ENCODE peak calls at places on chromosome 18, in five cellular contexts. One of them, this sample, is unnamed.

GRCh38 chr18:64271975-64272659 is 123.2 kb upstream of the LINC00305 start:
- DNase-seq in ovary: no peak
- DNase-seq in fibroblast of lung: no peak
- DNase-seq in stomach: no peak
- DNase-seq in prostate gland: no peak
- DNase-seq in this sample: no peak

GRCh38 chr18:22726469-22726868 is 206.7 kb upstream of the RBBP8 start:
- DNase-seq in stomach: no peak
- DNase-seq in prostate gland: no peak
- DNase-seq in fibroblast of lung: no peak
- DNase-seq in ovary: no peak
- DNase-seq in this sample: no peak

GRCh38 chr18:519019-519879 is 18.7 kb upstream of the COLEC12 start:
- DNase-seq in prostate gland: peak
- DNase-seq in ovary: peak
- DNase-seq in fibroblast of lung: peak
- DNase-seq in stomach: peak
- DNase-seq in this sample: peak

GRCh38 chr18:3457261-3457724 is 7.3 kb downstream of the TGIF1 start:
- DNase-seq in ovary: no peak
- DNase-seq in fibroblast of lung: no peak
- DNase-seq in stomach: peak
- DNase-seq in prostate gland: no peak
- DNase-seq in this sample: no peak

GRCh38 chr18:79849328-79850207 is 51.8 kb downstream of the KCNG2 start:
- DNase-seq in fibroblast of lung: no peak
- DNase-seq in stomach: no peak
- DNase-seq in ovary: no peak
- DNase-seq in prostate gland: no peak
- DNase-seq in this sample: peak

GRCh38 chr18:78293940-78294401 is 685.6 kb upstream of the SALL3 start:
- DNase-seq in ovary: no peak
- DNase-seq in fibroblast of lung: no peak
- DNase-seq in stomach: no peak
- DNase-seq in prostate gland: no peak
- DNase-seq in this sample: no peak

GRCh38 chr18:5057348-5058012 is 139.6 kb downstream of the AKAIN1 start:
- DNase-seq in stomach: peak
- DNase-seq in prostate gland: no peak
- DNase-seq in ovary: no peak
- DNase-seq in fibroblast of lung: peak
- DNase-seq in this sample: peak

GRCh38 chr18:46054956-46055831 is 16.9 kb downstream of the PSTPIP2 start:
- DNase-seq in stomach: no peak
- DNase-seq in fibroblast of lung: no peak
- DNase-seq in ovary: no peak
- DNase-seq in prostate gland: no peak
- DNase-seq in this sample: no peak

GRCh38 chr18:48589797-48590519 is 51.1 kb downstream of the CTIF start:
- DNase-seq in stomach: peak
- DNase-seq in prostate gland: no peak
- DNase-seq in fibroblast of lung: no peak
- DNase-seq in ovary: peak
- DNase-seq in this sample: peak

GRCh38 chr18:79938196-79938595 is 13.3 kb downstream of the SLC66A2 start:
- DNase-seq in stomach: no peak
- DNase-seq in fibroblast of lung: no peak
- DNase-seq in ovary: peak
- DNase-seq in prostate gland: no peak
- DNase-seq in this sample: no peak

GRCh38 chr18:46320297-46320696 is 216.1 kb downstream of the HAUS1 start:
- DNase-seq in ovary: no peak
- DNase-seq in stomach: no peak
- DNase-seq in prostate gland: no peak
- DNase-seq in fibroblast of lung: no peak
- DNase-seq in this sample: no peak

GRCh38 chr18:58649966-58650816 is 21.1 kb upstream of the MALT1 start:
- DNase-seq in fibroblast of lung: no peak
- DNase-seq in stomach: no peak
- DNase-seq in prostate gland: no peak
- DNase-seq in ovary: no peak
- DNase-seq in this sample: no peak

GRCh38 chr18:23805898-23806297 is 116.6 kb downstream of the LAMA3 start:
- DNase-seq in stomach: no peak
- DNase-seq in ovary: no peak
- DNase-seq in prostate gland: no peak
- DNase-seq in fibroblast of lung: peak
- DNase-seq in this sample: no peak

GRCh38 chr18:78980279-78980771 is 707 bp downstream of the SALL3 start:
- DNase-seq in fibroblast of lung: no peak
- DNase-seq in stomach: no peak
- DNase-seq in prostate gland: no peak
- DNase-seq in ovary: no peak
- DNase-seq in this sample: no peak

GRCh38 chr18:58861353-58861752 is 3.3 kb upstream of the ZNF532 start:
- DNase-seq in stomach: no peak
- DNase-seq in fibroblast of lung: no peak
- DNase-seq in ovary: no peak
- DNase-seq in prostate gland: no peak
- DNase-seq in this sample: no peak

GRCh38 chr18:63887424-63887823 is at the start of gene SERPINB2:
- DNase-seq in prostate gland: no peak
- DNase-seq in ovary: no peak
- DNase-seq in stomach: no peak
- DNase-seq in fibroblast of lung: no peak
- DNase-seq in this sample: no peak

GRCh38 chr18:67109535-67109934 is 407.0 kb downstream of the DSEL start:
- DNase-seq in stomach: no peak
- DNase-seq in prostate gland: no peak
- DNase-seq in ovary: no peak
- DNase-seq in fibroblast of lung: no peak
- DNase-seq in this sample: no peak

GRCh38 chr18:27887711-27888495 is 289.0 kb downstream of the CDH2 start:
- DNase-seq in prostate gland: no peak
- DNase-seq in ovary: no peak
- DNase-seq in stomach: no peak
- DNase-seq in fibroblast of lung: no peak
- DNase-seq in this sample: no peak

GRCh38 chr18:12747530-12748315 is 44.9 kb downstream of the PSMG2 start:
- DNase-seq in ovary: no peak
- DNase-seq in prostate gland: no peak
- DNase-seq in fibroblast of lung: no peak
- DNase-seq in stomach: no peak
- DNase-seq in this sample: no peak

GRCh38 chr18:34729264-34729663 is 19.2 kb downstream of the DTNA start:
- DNase-seq in stomach: no peak
- DNase-seq in ovary: no peak
- DNase-seq in fibroblast of lung: peak
- DNase-seq in prostate gland: no peak
- DNase-seq in this sample: no peak

GRCh38 chr18:29012874-29013273 is 835.9 kb upstream of the CDH2 start:
- DNase-seq in fibroblast of lung: no peak
- DNase-seq in prostate gland: no peak
- DNase-seq in ovary: no peak
- DNase-seq in stomach: no peak
- DNase-seq in this sample: no peak

GRCh38 chr18:13889661-13890060 is 25.7 kb downstream of the MC2R start:
- DNase-seq in prostate gland: no peak
- DNase-seq in fibroblast of lung: no peak
- DNase-seq in ovary: no peak
- DNase-seq in stomach: no peak
- DNase-seq in this sample: no peak

GRCh38 chr18:48022531-48023330 is 92.3 kb upstream of the SMAD2 start:
- DNase-seq in ovary: no peak
- DNase-seq in fibroblast of lung: peak
- DNase-seq in prostate gland: no peak
- DNase-seq in stomach: no peak
- DNase-seq in this sample: no peak

GRCh38 chr18:37385846-37386435 is 179.7 kb downstream of the CELF4 start:
- DNase-seq in ovary: no peak
- DNase-seq in fibroblast of lung: peak
- DNase-seq in stomach: no peak
- DNase-seq in prostate gland: no peak
- DNase-seq in this sample: no peak

GRCh38 chr18:11669271-11669947 is 19.7 kb upstream of the GNAL start:
- DNase-seq in prostate gland: peak
- DNase-seq in stomach: no peak
- DNase-seq in ovary: no peak
- DNase-seq in fibroblast of lung: no peak
- DNase-seq in this sample: no peak

GRCh38 chr18:54215069-54215468 is 9.4 kb downstream of the MBD2 start:
- DNase-seq in ovary: no peak
- DNase-seq in stomach: no peak
- DNase-seq in prostate gland: no peak
- DNase-seq in fibroblast of lung: peak
- DNase-seq in this sample: no peak

GRCh38 chr18:54217624-54218023 is 6.8 kb downstream of the MBD2 start:
- DNase-seq in ovary: no peak
- DNase-seq in fibroblast of lung: no peak
- DNase-seq in stomach: no peak
- DNase-seq in prostate gland: no peak
- DNase-seq in this sample: no peak

GRCh38 chr18:54220406-54220805 is 4.1 kb downstream of the MBD2 start:
- DNase-seq in prostate gland: no peak
- DNase-seq in fibroblast of lung: no peak
- DNase-seq in ovary: no peak
- DNase-seq in stomach: no peak
- DNase-seq in this sample: no peak

GRCh38 chr18:54222922-54223567 is 1.4 kb downstream of the MBD2 start:
- DNase-seq in stomach: no peak
- DNase-seq in prostate gland: peak
- DNase-seq in ovary: no peak
- DNase-seq in fibroblast of lung: no peak
- DNase-seq in this sample: no peak

DNA sequence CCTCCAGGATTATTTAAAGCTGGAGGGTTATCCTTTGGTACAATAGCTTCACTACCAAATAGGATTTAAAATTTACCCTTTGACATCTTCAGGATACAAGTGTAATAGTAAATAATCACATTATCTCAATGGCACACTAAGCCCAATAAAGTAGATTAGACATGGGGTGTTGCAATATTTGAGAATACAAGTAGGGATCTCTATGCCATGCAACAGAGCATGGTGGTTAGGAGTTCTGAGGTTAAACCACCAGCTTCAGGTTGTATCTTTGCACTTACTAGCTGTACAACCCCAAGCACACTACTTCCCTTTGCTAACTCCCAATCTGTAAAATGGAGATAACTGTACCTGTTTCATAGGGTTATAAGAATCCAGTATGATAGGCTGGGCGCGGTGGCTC is 6.2 kb downstream of the MBD2 start:
- DNase-seq in stomach: no peak
- DNase-seq in prostate gland: no peak
- DNase-seq in ovary: no peak
- DNase-seq in fibroblast of lung: no peak
- DNase-seq in this sample: no peak
- H3K4me3 ChIP-seq in stomach: no peak
- H3K4me3 ChIP-seq in prostate gland: no peak
- H3K4me3 ChIP-seq in ovary: no peak
- H3K4me3 ChIP-seq in fibroblast of lung: no peak
- H3K4me3 ChIP-seq in this sample: no peak

GRCh38 chr18:54647176-54647575 is 56.1 kb downstream of the DYNAP start:
- DNase-seq in stomach: no peak
- DNase-seq in ovary: no peak
- DNase-seq in fibroblast of lung: peak
- DNase-seq in prostate gland: peak
- DNase-seq in this sample: no peak
- TF ChIP-seq CTCF in stomach: peak
- TF ChIP-seq CTCF in ovary: no peak
- TF ChIP-seq CTCF in fibroblast of lung: no peak
- TF ChIP-seq CTCF in prostate gland: no peak
- TF ChIP-seq CTCF in this sample: no peak

GRCh38 chr18:31229829-31230228 is 67.2 kb upstream of the DSC1 start:
- DNase-seq in prostate gland: no peak
- DNase-seq in stomach: no peak
- DNase-seq in fibroblast of lung: no peak
- DNase-seq in ovary: no peak
- DNase-seq in this sample: no peak
- H3K27ac ChIP-seq in prostate gland: no peak
- H3K27ac ChIP-seq in stomach: no peak
- H3K27ac ChIP-seq in fibroblast of lung: no peak
- H3K27ac ChIP-seq in ovary: no peak
- H3K27ac ChIP-seq in this sample: no peak

GRCh38 chr18:61605376-61606067 is 272.3 kb downstream of the CDH20 start:
- DNase-seq in stomach: no peak
- DNase-seq in fibroblast of lung: peak
- DNase-seq in ovary: no peak
- DNase-seq in prostate gland: no peak
- DNase-seq in this sample: no peak
- H3K4me3 ChIP-seq in stomach: no peak
- H3K4me3 ChIP-seq in fibroblast of lung: peak
- H3K4me3 ChIP-seq in ovary: no peak
- H3K4me3 ChIP-seq in prostate gland: no peak
- H3K4me3 ChIP-seq in this sample: no peak

DNA sequence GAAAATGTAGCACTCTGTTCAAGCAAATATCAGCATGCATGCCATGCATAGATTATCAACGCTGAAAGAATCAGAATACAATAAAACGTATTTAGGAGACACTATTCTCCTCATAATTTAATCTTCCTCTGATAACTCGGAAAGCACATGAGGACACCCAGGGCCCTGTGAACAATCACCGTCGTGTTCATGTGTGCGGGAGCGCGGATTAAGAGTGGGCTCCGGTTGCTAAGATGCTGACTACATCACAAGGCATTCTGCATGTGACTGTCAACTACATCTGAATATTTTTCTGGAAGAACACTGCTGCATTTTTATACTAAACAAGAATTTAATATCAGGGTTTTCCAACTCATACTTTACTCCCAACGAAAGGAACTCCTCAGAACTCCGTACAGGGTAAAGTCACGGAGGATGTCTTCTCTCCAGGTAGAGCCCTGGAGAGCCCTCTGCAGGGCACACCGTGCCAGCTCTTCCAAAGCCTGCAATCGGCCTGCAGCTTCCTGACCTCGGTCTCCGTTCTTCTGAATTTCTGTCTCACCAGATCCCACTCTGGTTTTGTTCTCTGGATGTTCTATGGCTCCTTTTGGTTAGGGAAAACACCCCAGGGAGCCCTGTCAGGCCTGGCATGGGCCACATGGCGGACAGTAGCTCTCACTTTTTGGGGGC is 59.6 kb downstream of the ZNF516 start:
- DNase-seq in ovary: no peak
- DNase-seq in stomach: no peak
- DNase-seq in fibroblast of lung: no peak
- DNase-seq in prostate gland: no peak
- DNase-seq in this sample: no peak
- TF ChIP-seq CTCF in ovary: no peak
- TF ChIP-seq CTCF in stomach: no peak
- TF ChIP-seq CTCF in fibroblast of lung: no peak
- TF ChIP-seq CTCF in prostate gland: no peak
- TF ChIP-seq CTCF in this sample: no peak

This sample was measured in dorsolateral prefrontal cortex.